ENCODE peak calls at places on chromosomes 11 and 22, in four cellular contexts. One of them, this sample, is unnamed.

GRCh38 chr11:61691378-61692156 is 11.4 kb downstream of the DAGLA start:
- DNase-seq in left kidney: peak
- DNase-seq in NCI-H226: no peak
- DNase-seq in choroid plexus epithelial cell: no peak
- DNase-seq in this sample: no peak

GRCh38 chr11:18703001-18703763 is 4.6 kb downstream of the TMEM86A start:
- DNase-seq in left kidney: no peak
- DNase-seq in NCI-H226: no peak
- DNase-seq in choroid plexus epithelial cell: no peak
- DNase-seq in this sample: no peak

GRCh38 chr11:19711911-19712280 is 741 bp upstream of the NAV2 start:
- DNase-seq in left kidney: no peak
- DNase-seq in NCI-H226: no peak
- DNase-seq in choroid plexus epithelial cell: no peak
- DNase-seq in this sample: no peak

GRCh38 chr11:62602141-62603071 is 741 bp upstream of the MTA2 start:
- DNase-seq in left kidney: peak
- DNase-seq in NCI-H226: peak
- DNase-seq in choroid plexus epithelial cell: peak
- DNase-seq in this sample: peak

GRCh38 chr11:101133190-101133589 is 3.6 kb upstream of the PGR start:
- DNase-seq in left kidney: no peak
- DNase-seq in NCI-H226: peak
- DNase-seq in choroid plexus epithelial cell: no peak
- DNase-seq in this sample: no peak

GRCh38 chr11:1160231-1161101 is 2.7 kb downstream of the MUC5AC start:
- DNase-seq in left kidney: no peak
- DNase-seq in NCI-H226: no peak
- DNase-seq in choroid plexus epithelial cell: no peak
- DNase-seq in this sample: peak

GRCh38 chr11:131491503-131491902 is 121.1 kb downstream of the NTM start:
- DNase-seq in left kidney: no peak
- DNase-seq in NCI-H226: peak
- DNase-seq in choroid plexus epithelial cell: peak
- DNase-seq in this sample: no peak

GRCh38 chr22:38285015-38285414 is 12.2 kb upstream of the TMEM184B start:
- DNase-seq in left kidney: no peak
- DNase-seq in NCI-H226: no peak
- DNase-seq in choroid plexus epithelial cell: no peak
- DNase-seq in this sample: no peak

GRCh38 chr11:57266157-57266556 is 29.1 kb upstream of the APLNR start:
- DNase-seq in left kidney: no peak
- DNase-seq in NCI-H226: no peak
- DNase-seq in choroid plexus epithelial cell: no peak
- DNase-seq in this sample: no peak